ENCODE peak calls at places on chromosome 12, in four cellular contexts. N is activated T-helper 1 cell treated with Interleukin-2 at 50 U/mL for 16 hours, D is mesothelial cell of epicardium, C is mesendoderm. O is an unnamed sample.

GRCh38 chr12:131452444-131452860 is 258.4 kb upstream of the SFSWAP start:
- DNase-seq in N (no peak), D (no peak), C (peak; percentile 50), O (no peak)

GRCh38 chr12:98856897-98857540 is 211.9 kb downstream of the APAF1 start:
- DNase-seq in N (no peak), D (no peak), C (peak; percentile 99), O (no peak)

GRCh38 chr12:57340104-57340503 is 89.1 kb upstream of the STAC3 start:
- DNase-seq in N (no peak), D (no peak), C (peak; percentile 25), O (no peak)

GRCh38 chr12:101414533-101415119 is 7.1 kb upstream of the ARL1 start:
- DNase-seq in N (no peak), D (no peak), C (peak; percentile 67), O (no peak)

GRCh38 chr12:43882578-43883178 is 46.8 kb downstream of the TMEM117 start:
- DNase-seq in N (no peak), D (no peak), C (peak; percentile 40), O (no peak)

GRCh38 chr12:65609359-65609771 is 214.9 kb upstream of the HMGA2 start:
- DNase-seq in N (no peak), D (no peak), C (peak; percentile 37), O (no peak)

GRCh38 chr12:114662512-114663177 is 21.3 kb downstream of the TBX3 start:
- DNase-seq in N (peak; percentile 20), D (no peak), C (peak; percentile 82), O (peak; percentile 44)

GRCh38 chr12:57738661-57739237 is at the start of gene AGAP2:
- DNase-seq in N (no peak), D (no peak), C (peak; percentile 78), O (no peak)

GRCh38 chr12:120394483-120395367 is 25.8 kb upstream of the MSI1 start:
- DNase-seq in N (no peak), D (no peak), C (peak; percentile 81), O (no peak)

GRCh38 chr12:65327207-65328076 is 49.0 kb downstream of the MSRB3 start:
- DNase-seq in N (no peak), D (no peak), C (no peak), O (no peak)

GRCh38 chr12:95634622-95635621 is 83.6 kb upstream of the USP44 start:
- DNase-seq in N (no peak), D (no peak), C (no peak), O (no peak)

GRCh38 chr12:69821441-69822204 is 3.4 kb upstream of the MYRFL start:
- DNase-seq in N (no peak), D (no peak), C (no peak), O (no peak)

GRCh38 chr12:109287811-109288469 is 21.1 kb downstream of the FOXN4 start:
- DNase-seq in N (no peak), D (no peak), C (no peak), O (no peak)

GRCh38 chr12:1655225-1655788 is 26.3 kb downstream of the WNT5B start:
- DNase-seq in N (no peak), D (no peak), C (no peak), O (no peak)

GRCh38 chr12:27822076-27822712 is 42.2 kb upstream of the MANSC4 start:
- DNase-seq in N (peak; percentile 35), D (no peak), C (no peak), O (no peak)

GRCh38 chr12:75982974-75983660 is 48.5 kb downstream of the PHLDA1 start:
- DNase-seq in N (no peak), D (no peak), C (no peak), O (no peak)

GRCh38 chr12:5433081-5433839 is 1.4 kb downstream of the NTF3 start:
- DNase-seq in N (no peak), D (no peak), C (peak; percentile 55), O (no peak)

GRCh38 chr12:8038659-8039114 is 6.2 kb downstream of the FOXJ2 start:
- DNase-seq in N (no peak), D (no peak), C (peak; percentile 90), O (no peak)

GRCh38 chr12:68932123-68932700 is 759 bp downstream of the CPM start:
- DNase-seq in N (no peak), D (no peak), C (no peak), O (no peak)